ENCODE peak calls at places on chromosomes 6 and 20, in five cellular contexts. Y is T-cell, B is SW480, J is posterior cingulate gyrus, W is heart left ventricle. E is an unnamed sample.

GRCh38 chr6:106751501-106752252 is 122.3 kb downstream of the QRSL1 start:
- DNase-seq in Y (no peak), B (peak; percentile 12), J (no peak), W (no peak), E (no peak)

GRCh38 chr6:135233676-135234491 is 52.8 kb downstream of the MYB start:
- DNase-seq in Y (no peak), B (no peak), J (no peak), W (no peak), E (no peak)

GRCh38 chr20:63705232-63706026 is 2.3 kb downstream of the ARFRP1 start:
- DNase-seq in Y (no peak), B (no peak), J (no peak), W (no peak), E (no peak)

GRCh38 chr6:18469486-18469885 is 82.3 kb downstream of the RNF144B start:
- DNase-seq in Y (no peak), B (no peak), J (no peak), W (no peak), E (no peak)

GRCh38 chr6:137415127-137415833 is 78.9 kb downstream of the OLIG3 start:
- DNase-seq in Y (peak; percentile 42), B (peak; percentile 36), J (peak; percentile 22), W (peak; percentile 36), E (peak; percentile 58)

GRCh38 chr20:31236953-31237352 is 20.5 kb upstream of the DEFB115 start:
- DNase-seq in Y (no peak), B (no peak), J (no peak), W (no peak), E (no peak)

GRCh38 chr6:31222496-31222895 is 49.4 kb downstream of the HLA-C start:
- DNase-seq in Y (no peak), B (no peak), J (no peak), W (no peak), E (no peak)

GRCh38 chr20:38426006-38426405 is 9.1 kb downstream of the SNHG17 start:
- DNase-seq in Y (no peak), B (peak; percentile 68), J (peak; percentile 40), W (peak; percentile 36), E (no peak)

GRCh38 chr6:21997414-21998037 is 299.3 kb downstream of the PRL start:
- DNase-seq in Y (no peak), B (no peak), J (no peak), W (no peak), E (no peak)

GRCh38 chr6:44292661-44293365 is 20.3 kb downstream of the AARS2 start:
- DNase-seq in Y (no peak), B (no peak), J (no peak), W (no peak), E (no peak)

GRCh38 chr6:133551847-133552331 is 310.7 kb downstream of the EYA4 start:
- DNase-seq in Y (no peak), B (no peak), J (no peak), W (peak; percentile 62), E (peak; percentile 44)

GRCh38 chr20:40489886-40490285 is 199.2 kb downstream of the MAFB start:
- DNase-seq in Y (no peak), B (peak; percentile 52), J (no peak), W (no peak), E (no peak)

GRCh38 chr6:15363523-15364400 is 117.9 kb downstream of the JARID2 start:
- DNase-seq in Y (no peak), B (no peak), J (no peak), W (no peak), E (no peak)

GRCh38 chr6:10272591-10272990 is 142.3 kb downstream of the TFAP2A start:
- DNase-seq in Y (no peak), B (no peak), J (no peak), W (no peak), E (no peak)

GRCh38 chr6:31896856-31897611 is 464 bp downstream of the EHMT2 start:
- DNase-seq in Y (no peak), B (no peak), J (no peak), W (no peak), E (no peak)

GRCh38 chr20:1887321-1887720 is 7.9 kb upstream of the SIRPA start:
- DNase-seq in Y (no peak), B (no peak), J (no peak), W (peak; percentile 13), E (no peak)

GRCh38 chr20:17614176-17614811 is 44.4 kb downstream of the DSTN start:
- DNase-seq in Y (no peak), B (peak; percentile 41), J (no peak), W (peak; percentile 79), E (peak; percentile 85)

GRCh38 chr6:84220809-84221409 is 6.5 kb downstream of the CEP162 start:
- DNase-seq in Y (no peak), B (no peak), J (no peak), W (no peak), E (no peak)

GRCh38 chr6:166713608-166714510 is 86.8 kb upstream of the RPS6KA2 start:
- DNase-seq in Y (no peak), B (no peak), J (no peak), W (no peak), E (no peak)

GRCh38 chr6:1402369-1402768 is 13.0 kb downstream of the FOXF2 start:
- DNase-seq in Y (no peak), B (no peak), J (no peak), W (no peak), E (no peak)

GRCh38 chr20:47343007-47343472 is 13.5 kb downstream of the ZMYND8 start:
- DNase-seq in Y (no peak), B (no peak), J (no peak), W (no peak), E (no peak)

GRCh38 chr6:134368670-134369069 is 50.8 kb upstream of the SGK1 start:
- DNase-seq in Y (no peak), B (no peak), J (no peak), W (no peak), E (no peak)

GRCh38 chr20:36802326-36803223 is 29.0 kb upstream of the DSN1 start:
- DNase-seq in Y (no peak), B (peak; percentile 18), J (peak; percentile 31), W (no peak), E (no peak)

GRCh38 chr20:63551068-63551467 is 2.9 kb upstream of the FNDC11 start:
- DNase-seq in Y (no peak), B (no peak), J (no peak), W (no peak), E (no peak)

GRCh38 chr6:138346302-138347195 is 31.2 kb upstream of the SMIM28 start:
- DNase-seq in Y (no peak), B (peak; percentile 24), J (no peak), W (no peak), E (no peak)

GRCh38 chr6:145898376-145898775 is 65.8 kb downstream of the SHPRH start:
- DNase-seq in Y (no peak), B (peak; percentile 13), J (no peak), W (no peak), E (no peak)

GRCh38 chr6:27132532-27133280 is 114.8 kb upstream of the PRSS16 start:
- DNase-seq in Y (peak; percentile 88), B (peak; percentile 99), J (peak; percentile 71), W (peak; percentile 89), E (peak; percentile 86)